ENCODE peak calls at places on chromosomes 2 and 18, in seven cellular contexts. One of them, this sample, is unnamed.

GRCh38 chr2:31038385-31038784 is 99.9 kb downstream of the GALNT14 start:
- DNase-seq in mesothelial cell of epicardium: no peak
- DNase-seq in NCI-H774: no peak
- DNase-seq in KBM-7: no peak
- DNase-seq in cardiac muscle cell: no peak
- DNase-seq in stimulated activated CD8-positive, alpha-beta memory T cell treated with anti-CD3 and anti-CD28 coated beads, Interleukin-15, amount 100 ng/mL, for 24 hours: no peak
- DNase-seq in A549: peak
- DNase-seq in this sample: no peak

GRCh38 chr2:50449306-50449705 is 582.6 kb downstream of the NRXN1 start:
- DNase-seq in mesothelial cell of epicardium: no peak
- DNase-seq in NCI-H774: no peak
- DNase-seq in KBM-7: no peak
- DNase-seq in cardiac muscle cell: no peak
- DNase-seq in stimulated activated CD8-positive, alpha-beta memory T cell treated with anti-CD3 and anti-CD28 coated beads, Interleukin-15, amount 100 ng/mL, for 24 hours: no peak
- DNase-seq in A549: no peak
- DNase-seq in this sample: no peak

GRCh38 chr2:202337133-202337532 is 39.0 kb upstream of the BMPR2 start:
- DNase-seq in mesothelial cell of epicardium: no peak
- DNase-seq in NCI-H774: no peak
- DNase-seq in KBM-7: no peak
- DNase-seq in cardiac muscle cell: no peak
- DNase-seq in stimulated activated CD8-positive, alpha-beta memory T cell treated with anti-CD3 and anti-CD28 coated beads, Interleukin-15, amount 100 ng/mL, for 24 hours: no peak
- DNase-seq in A549: no peak
- DNase-seq in this sample: no peak

GRCh38 chr2:72154386-72154785 is 6.7 kb upstream of the CYP26B1 start:
- DNase-seq in mesothelial cell of epicardium: no peak
- DNase-seq in NCI-H774: no peak
- DNase-seq in KBM-7: no peak
- DNase-seq in cardiac muscle cell: no peak
- DNase-seq in stimulated activated CD8-positive, alpha-beta memory T cell treated with anti-CD3 and anti-CD28 coated beads, Interleukin-15, amount 100 ng/mL, for 24 hours: no peak
- DNase-seq in A549: no peak
- DNase-seq in this sample: peak

GRCh38 chr2:136532171-136532570 is 233.2 kb upstream of the THSD7B start:
- DNase-seq in mesothelial cell of epicardium: no peak
- DNase-seq in NCI-H774: no peak
- DNase-seq in KBM-7: no peak
- DNase-seq in cardiac muscle cell: no peak
- DNase-seq in stimulated activated CD8-positive, alpha-beta memory T cell treated with anti-CD3 and anti-CD28 coated beads, Interleukin-15, amount 100 ng/mL, for 24 hours: no peak
- DNase-seq in A549: no peak
- DNase-seq in this sample: no peak

GRCh38 chr2:88545118-88545517 is 82.1 kb downstream of the EIF2AK3 start:
- DNase-seq in mesothelial cell of epicardium: no peak
- DNase-seq in NCI-H774: no peak
- DNase-seq in KBM-7: peak
- DNase-seq in cardiac muscle cell: peak
- DNase-seq in stimulated activated CD8-positive, alpha-beta memory T cell treated with anti-CD3 and anti-CD28 coated beads, Interleukin-15, amount 100 ng/mL, for 24 hours: no peak
- DNase-seq in A549: peak
- DNase-seq in this sample: no peak

GRCh38 chr2:195672674-195673073 is 15.6 kb downstream of the SLC39A10 start:
- DNase-seq in mesothelial cell of epicardium: no peak
- DNase-seq in NCI-H774: no peak
- DNase-seq in KBM-7: no peak
- DNase-seq in cardiac muscle cell: no peak
- DNase-seq in stimulated activated CD8-positive, alpha-beta memory T cell treated with anti-CD3 and anti-CD28 coated beads, Interleukin-15, amount 100 ng/mL, for 24 hours: no peak
- DNase-seq in A549: no peak
- DNase-seq in this sample: no peak

GRCh38 chr2:833180-833579 is 117.5 kb upstream of the SNTG2 start:
- DNase-seq in mesothelial cell of epicardium: no peak
- DNase-seq in NCI-H774: no peak
- DNase-seq in KBM-7: no peak
- DNase-seq in cardiac muscle cell: no peak
- DNase-seq in stimulated activated CD8-positive, alpha-beta memory T cell treated with anti-CD3 and anti-CD28 coated beads, Interleukin-15, amount 100 ng/mL, for 24 hours: no peak
- DNase-seq in A549: no peak
- DNase-seq in this sample: no peak

GRCh38 chr2:108403494-108403893 is 25.7 kb downstream of the SULT1C4 start:
- DNase-seq in mesothelial cell of epicardium: no peak
- DNase-seq in NCI-H774: no peak
- DNase-seq in KBM-7: no peak
- DNase-seq in cardiac muscle cell: peak
- DNase-seq in stimulated activated CD8-positive, alpha-beta memory T cell treated with anti-CD3 and anti-CD28 coated beads, Interleukin-15, amount 100 ng/mL, for 24 hours: no peak
- DNase-seq in A549: peak
- DNase-seq in this sample: no peak

GRCh38 chr18:28147674-28148171 is 29.2 kb downstream of the CDH2 start:
- DNase-seq in mesothelial cell of epicardium: no peak
- DNase-seq in NCI-H774: no peak
- DNase-seq in KBM-7: no peak
- DNase-seq in cardiac muscle cell: peak
- DNase-seq in stimulated activated CD8-positive, alpha-beta memory T cell treated with anti-CD3 and anti-CD28 coated beads, Interleukin-15, amount 100 ng/mL, for 24 hours: no peak
- DNase-seq in A549: peak
- DNase-seq in this sample: no peak

GRCh38 chr2:130832296-130832940 is 4.3 kb upstream of the ARHGEF4 start:
- DNase-seq in mesothelial cell of epicardium: no peak
- DNase-seq in NCI-H774: no peak
- DNase-seq in KBM-7: no peak
- DNase-seq in cardiac muscle cell: no peak
- DNase-seq in stimulated activated CD8-positive, alpha-beta memory T cell treated with anti-CD3 and anti-CD28 coated beads, Interleukin-15, amount 100 ng/mL, for 24 hours: no peak
- DNase-seq in A549: no peak
- DNase-seq in this sample: no peak